ENCODE peak calls at places on chromosomes 6 and 20, in five cellular contexts. G is sciatic nerve, E is T-helper 1 cell, Z is DMS153, F is activated gamma-delta T cell treated with Interleukin-2 at 50 U/mL for 16 hours. S is an unnamed sample.
A peak's percentile ranks its signal among the peaks of the same experiment; 100 is the strongest.

GRCh38 chr6:25456249-25456648 is 177.1 kb downstream of the CARMIL1 start:
- DNase-seq in G (no peak), E (no peak), Z (no peak), F (no peak), S (no peak)

GRCh38 chr6:144853603-144854002 is 568.5 kb downstream of the UTRN start:
- DNase-seq in G (no peak), E (peak; percentile 6), Z (no peak), F (no peak), S (no peak)

GRCh38 chr6:113558966-113559365 is 298.2 kb upstream of the MARCKS start:
- DNase-seq in G (no peak), E (no peak), Z (no peak), F (no peak), S (no peak)

GRCh38 chr6:139588076-139588639 is 213.7 kb upstream of the CITED2 start:
- DNase-seq in G (no peak), E (no peak), Z (peak; percentile 97), F (no peak), S (no peak)

GRCh38 chr6:148251286-148251685 is 91.4 kb upstream of the SASH1 start:
- DNase-seq in G (no peak), E (peak; percentile 4), Z (peak; percentile 1), F (no peak), S (no peak)

GRCh38 chr6:132959927-132960326 is 145.6 kb downstream of the RPS12 start:
- DNase-seq in G (no peak), E (peak; percentile 29), Z (no peak), F (no peak), S (no peak)

GRCh38 chr6:153024401-153025017 is 22.0 kb upstream of the MTRF1L start:
- DNase-seq in G (no peak), E (peak; percentile 63), Z (no peak), F (peak; percentile 26), S (peak; percentile 43)

GRCh38 chr6:112289039-112289566 is 34.7 kb upstream of the LAMA4 start:
- DNase-seq in G (peak; percentile 81), E (no peak), Z (no peak), F (no peak), S (no peak)

GRCh38 chr20:47256665-47257236 is 99.7 kb downstream of the ZMYND8 start:
- DNase-seq in G (no peak), E (no peak), Z (no peak), F (no peak), S (no peak)

S was measured in effector memory CD8-positive, alpha-beta T cell.